ENCODE peak calls at places on chromosomes 3 and 15, in six cellular contexts. L is MM.1S, E is lung, J is lower lobe of right lung, F is tibial nerve, N is heart right ventricle. X is an unnamed sample. For H3K4me1, the result is how much of the 10 kb centered on the place peaks cover.

GRCh38 chr3:128241741-128242140 is 88.5 kb downstream of the EEFSEC start:
- DNase-seq in L (no peak), N (no peak), J (no peak), F (no peak), E (no peak), X (no peak)

GRCh38 chr15:63192604-63193206 is 3.3 kb downstream of the RAB8B start:
- DNase-seq in L (no peak), J (no peak), N (no peak), F (no peak), E (no peak), X (no peak)

GRCh38 chr3:66497982-66498671 is 2.7 kb downstream of the LRIG1 start:
- DNase-seq in L (no peak), F (no peak), N (no peak), J (no peak), E (no peak), X (no peak)

GRCh38 chr15:79004336-79004735 is 59.5 kb upstream of the CTSH start:
- DNase-seq in N (no peak), J (no peak), L (no peak), E (no peak), F (no peak), X (no peak)

GRCh38 chr3:173217127-173217526 is 76.1 kb upstream of the SPATA16 start:
- DNase-seq in E (no peak), N (no peak), L (no peak), J (no peak), F (no peak), X (no peak)

GRCh38 chr3:168952551-168952950 is 711.0 kb downstream of the MECOM start:
- DNase-seq in J (no peak), L (peak), N (no peak), E (no peak), F (no peak), X (no peak)

GRCh38 chr15:31403606-31404005 is 77.0 kb downstream of the KLF13 start:
- DNase-seq in E (no peak), N (no peak), J (no peak), L (no peak), F (no peak), X (no peak)

GRCh38 chr3:101017048-101017447 is 23.8 kb upstream of the ABI3BP start:
- DNase-seq in F (no peak), E (no peak), J (no peak), N (no peak), L (no peak), X (no peak)

GRCh38 chr3:52108302-52109232 is 45.7 kb downstream of the POC1A start:
- DNase-seq in E (no peak), N (peak), L (no peak), F (peak), J (peak), X (no peak)

GRCh38 chr3:48268381-48268935 is 27.6 kb downstream of the ZNF589 start:
- DNase-seq in J (peak), E (peak), N (no peak), L (no peak), F (no peak), X (no peak)

GRCh38 chr3:52268036-52268435 is 10.4 kb downstream of the WDR82 start:
- DNase-seq in N (no peak), L (peak), J (no peak), E (no peak), F (no peak), X (no peak)

GRCh38 chr3:156183396-156183795 is 63.0 kb downstream of the KCNAB1 start:
- DNase-seq in N (no peak), F (no peak), L (no peak), E (no peak), J (no peak), X (no peak)

GRCh38 chr15:69749797-69750196 is 297.2 kb downstream of the RPLP1 start:
- DNase-seq in J (no peak), E (no peak), N (no peak), F (no peak), L (peak), X (no peak)

GRCh38 chr3:191484461-191484860 is 23.5 kb downstream of the PYDC2 start:
- DNase-seq in E (no peak), N (no peak), F (no peak), J (no peak), L (no peak), X (no peak)

GRCh38 chr3:176954517-176954916 is 242.8 kb downstream of the TBL1XR1 start:
- DNase-seq in E (no peak), J (no peak), F (no peak), N (no peak), L (no peak), X (no peak)

GRCh38 chr3:11548721-11549131 is 95.0 kb downstream of the VGLL4 start:
- DNase-seq in J (no peak), L (no peak), E (no peak), F (no peak), N (no peak), X (no peak)

GRCh38 chr3:100600181-100601042 is 9.0 kb upstream of the ADGRG7 start:
- DNase-seq in E (no peak), F (no peak), N (no peak), J (no peak), L (peak), X (no peak)

GRCh38 chr3:5021571-5022092 is 42.4 kb downstream of the BHLHE40 start:
- DNase-seq in E (no peak), J (no peak), N (no peak), L (no peak), F (no peak), X (no peak)

GRCh38 chr15:38254065-38254883 is 1.6 kb downstream of the SPRED1 start:
- DNase-seq in J (peak), E (peak), L (peak), N (peak), F (peak), X (no peak)

GRCh38 chr15:70014860-70015490 is 82.7 kb downstream of the TLE3 start:
- DNase-seq in L (peak), F (no peak), N (no peak), E (no peak), J (peak), X (no peak)

GRCh38 chr3:100697723-100698285 is 11.5 kb upstream of the TFG start:
- DNase-seq in E (no peak), J (no peak), N (no peak), L (no peak), F (no peak), X (no peak)

GRCh38 chr3:31891876-31892455 is 89.1 kb downstream of the OSBPL10 start:
- DNase-seq in N (no peak), E (no peak), F (no peak), L (no peak), J (no peak), X (no peak)

GRCh38 chr3:35651456-35651855 is 12.1 kb downstream of the ARPP21 start:
- DNase-seq in N (no peak), J (no peak), L (no peak), F (no peak), E (no peak), X (no peak)

GRCh38 chr3:30640856-30641255 is 34.5 kb downstream of the TGFBR2 start:
- DNase-seq in E (no peak), J (no peak), N (no peak), L (no peak), F (no peak), X (no peak)

GRCh38 chr15:81284256-81285031 is 39.5 kb downstream of the STARD5 start:
- DNase-seq in L (peak), J (no peak), E (no peak), F (no peak), N (no peak), X (no peak)

DNA sequence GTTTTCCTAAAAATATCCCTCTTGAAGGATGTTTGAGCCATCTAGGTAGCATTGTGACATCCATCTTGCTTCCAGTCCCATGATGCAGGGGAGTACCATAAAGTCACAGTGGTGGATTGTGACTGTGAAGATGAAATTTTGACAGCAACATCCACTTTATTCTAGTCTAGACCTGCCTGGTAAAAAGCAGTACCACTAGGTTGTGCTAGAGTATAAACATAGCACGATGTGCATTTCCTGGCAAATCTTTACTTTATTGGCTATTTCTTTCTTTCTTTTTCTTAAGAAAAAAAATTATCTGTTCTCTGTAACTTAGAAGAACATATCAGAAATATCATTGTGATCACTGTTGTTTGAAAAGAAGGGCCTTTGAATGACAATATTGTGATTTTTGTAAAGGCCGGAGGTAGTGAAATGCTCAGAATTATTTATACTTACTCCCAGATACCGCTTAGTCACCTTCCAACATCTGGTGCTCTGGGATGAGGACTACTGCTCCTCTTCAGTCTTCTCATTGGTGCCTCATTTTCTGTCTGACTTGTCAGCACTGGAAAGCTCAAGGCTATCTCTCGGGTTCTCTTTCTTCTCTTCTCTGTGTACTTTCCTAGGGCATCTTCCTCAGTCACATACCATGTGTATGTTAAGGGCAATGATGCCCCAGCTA is 35.6 kb downstream of the AGBL1 start:
- DNase-seq in E (no peak), N (no peak), L (no peak), J (no peak), F (no peak), X (no peak)
- TF ChIP-seq CTCF in E (no peak), N (peak), L (peak), J (no peak), F (no peak), X (no peak)

GRCh38 chr15:82970078-82970686 is 15.8 kb upstream of the RAMAC start:
- DNase-seq in N (no peak), E (no peak), J (no peak), F (no peak), L (no peak), X (no peak)
- H3K4me1 ChIP-seq in N (under half), E (under half), J (under half), F (under half), L (under half), X (under half)

DNA sequence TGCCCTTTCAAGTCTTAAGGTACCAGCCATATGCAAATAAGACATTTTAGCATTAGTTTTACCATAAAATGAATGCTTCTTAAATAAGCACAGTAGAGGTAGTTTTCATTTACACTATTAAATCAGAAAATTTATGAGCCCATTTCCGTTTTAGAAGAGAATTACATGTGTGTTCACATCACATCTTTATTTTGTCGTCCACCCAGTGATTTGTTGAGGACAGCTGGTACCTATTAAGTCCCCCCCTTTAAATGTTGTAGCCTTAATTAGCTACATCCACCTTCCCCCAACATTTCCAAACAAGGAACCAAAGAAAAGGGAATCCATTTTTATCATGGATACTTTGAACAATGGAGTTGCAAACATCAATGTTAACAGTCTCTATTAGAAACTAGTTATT is 6.8 kb downstream of the IL17RD start:
- DNase-seq in J (no peak), F (no peak), N (no peak), E (no peak), L (no peak), X (no peak)
- H3K4me3 ChIP-seq in J (no peak), F (no peak), N (no peak), E (no peak), L (no peak), X (no peak)

GRCh38 chr3:133040696-133041523 is 2.7 kb downstream of the TMEM108 start:
- DNase-seq in L (peak), J (peak), N (peak), F (peak), E (peak), X (peak)
- TF ChIP-seq CTCF in L (peak), J (peak), N (peak), F (peak), E (peak), X (peak)

GRCh38 chr15:89111961-89112340 is 23.7 kb downstream of the ABHD2 start:
- DNase-seq in F (no peak), J (no peak), N (no peak), L (no peak), E (no peak), X (no peak)

GRCh38 chr15:89114974-89115373 is 26.7 kb downstream of the ABHD2 start:
- DNase-seq in N (peak), F (peak), J (no peak), L (peak), E (no peak), X (no peak)

GRCh38 chr15:89112341-89112971 is 24.2 kb downstream of the ABHD2 start:
- DNase-seq in F (no peak), E (no peak), L (peak), J (no peak), N (peak), X (no peak)

GRCh38 chr15:89111352-89111751 is 23.1 kb downstream of the ABHD2 start:
- DNase-seq in E (no peak), F (no peak), N (no peak), J (no peak), L (no peak), X (no peak)

DNA sequence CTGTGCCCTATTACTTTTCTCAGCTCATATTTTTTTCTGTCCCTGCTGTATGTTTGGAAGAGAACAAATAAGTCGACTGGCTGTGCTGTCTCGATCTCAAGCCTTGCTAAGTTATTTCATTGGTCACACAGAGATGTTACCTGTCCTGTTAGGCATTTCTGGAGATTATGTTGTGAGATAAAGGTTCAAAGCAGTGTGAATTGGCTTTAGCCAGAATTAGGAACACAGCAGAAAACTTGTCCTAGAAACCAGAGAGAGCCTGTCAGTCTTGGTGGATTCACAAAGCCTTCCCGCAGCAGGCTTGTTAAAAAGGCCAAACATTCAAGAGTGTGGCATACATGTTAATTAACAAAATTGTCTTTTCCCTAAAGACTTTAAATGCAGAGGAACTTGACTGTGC is 25.0 kb downstream of the ABHD2 start:
- DNase-seq in N (no peak), J (no peak), E (no peak), F (no peak), L (no peak), X (no peak)
- H3K4me1 ChIP-seq in N (under half), J (half or more), E (under half), F (under half), L (half or more), X (half or more)

GRCh38 chr3:8341853-8342252 is 159.8 kb upstream of the LMCD1 start:
- DNase-seq in N (no peak), F (no peak), J (no peak), E (no peak), L (no peak), X (no peak)
- H3K4me3 ChIP-seq in N (no peak), F (no peak), J (no peak), E (no peak), L (no peak), X (no peak)

DNA sequence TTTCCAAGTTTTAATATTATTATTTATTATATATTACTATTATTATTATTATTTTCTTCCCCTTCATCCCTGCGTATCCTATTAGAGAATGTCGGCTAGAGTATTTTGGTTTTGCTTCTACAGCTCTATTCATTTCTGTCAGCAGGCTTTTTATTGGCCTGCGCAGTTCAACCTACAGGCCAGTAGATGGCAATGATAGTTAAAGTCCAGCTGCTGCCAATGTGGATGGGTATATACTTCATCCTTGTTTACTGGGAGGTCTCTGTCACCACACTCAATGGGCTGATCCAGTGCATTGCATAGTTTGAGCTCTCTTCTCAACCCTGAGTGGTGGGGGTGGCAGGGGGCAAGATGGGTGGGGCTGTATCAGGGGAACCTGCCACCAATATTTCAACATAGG is 799.8 kb downstream of the NSUN3 start:
- DNase-seq in L (peak), F (no peak), E (no peak), N (no peak), J (no peak), X (no peak)
- TF ChIP-seq CTCF in L (peak), F (no peak), E (no peak), N (peak), J (peak), X (no peak)

DNA sequence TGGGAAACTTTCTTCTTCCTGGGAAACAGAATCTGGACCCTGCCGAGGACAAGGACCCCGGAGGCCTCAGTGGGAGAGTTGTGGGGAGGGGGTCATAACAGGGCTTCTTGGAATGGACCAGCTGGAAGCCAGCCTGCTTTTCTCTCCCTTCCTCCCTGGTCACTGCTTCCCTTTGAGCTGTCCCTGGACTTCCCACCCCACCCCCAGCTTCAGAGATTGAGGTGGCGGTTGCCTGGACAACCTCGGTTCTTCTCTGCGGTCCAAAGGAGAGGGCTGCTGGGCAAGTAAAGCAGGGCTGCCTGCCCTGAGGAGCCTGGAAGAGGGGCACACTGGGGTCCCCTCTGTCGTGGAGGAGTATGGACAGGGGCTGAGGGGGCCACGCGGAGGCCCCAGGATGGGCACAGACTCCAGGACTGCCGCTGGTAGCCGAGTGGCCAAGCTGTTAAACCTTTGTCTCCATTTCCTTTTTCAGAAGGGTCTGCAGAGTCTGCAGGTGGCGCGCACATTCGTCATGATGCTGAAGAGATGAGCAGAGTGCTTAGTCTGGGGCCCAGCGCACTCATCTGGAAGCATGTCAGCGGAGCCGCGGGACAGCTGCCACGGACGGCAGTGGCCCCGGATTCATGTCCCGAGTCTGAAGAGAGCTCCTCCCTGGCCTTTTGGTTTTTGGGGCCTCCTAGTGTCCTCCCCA is 42.8 kb downstream of the KLHL25 start:
- DNase-seq in J (no peak), F (no peak), L (no peak), N (no peak), E (no peak), X (no peak)
- H3K4me1 ChIP-seq in J (under half), F (under half), L (under half), N (under half), E (under half), X (under half)

GRCh38 chr3:58463181-58463941 is 28.5 kb upstream of the KCTD6 start:
- DNase-seq in E (peak), J (peak), F (peak), L (peak), N (peak), X (peak)

GRCh38 chr3:58464875-58465274 is 27.0 kb upstream of the KCTD6 start:
- DNase-seq in F (no peak), N (no peak), E (no peak), J (no peak), L (no peak), X (no peak)

GRCh38 chr3:58462829-58463180 is 29.1 kb upstream of the KCTD6 start:
- DNase-seq in E (no peak), F (no peak), J (no peak), L (no peak), N (no peak), X (no peak)

GRCh38 chr3:58466899-58467563 is 24.9 kb upstream of the KCTD6 start:
- DNase-seq in E (no peak), F (no peak), L (no peak), N (no peak), J (no peak), X (no peak)

GRCh38 chr3:58463942-58464271 is 28.0 kb upstream of the KCTD6 start:
- DNase-seq in L (no peak), N (no peak), F (no peak), E (no peak), J (no peak), X (no peak)
- H3K4me3 ChIP-seq in L (no peak), N (no peak), F (no peak), E (no peak), J (peak), X (peak)

X was measured in thoracic aorta.